ENCODE peak calls at places on chromosomes 11 and 22, in four cellular contexts. One of them, this sample, is unnamed.

GRCh38 chr22:42330953-42331525 is 60.6 kb upstream of the TCF20 start:
- DNase-seq in GM12864: no peak
- DNase-seq in neural progenitor cell: peak
- DNase-seq in esophagus squamous epithelium: no peak
- DNase-seq in this sample: no peak

GRCh38 chr11:68051191-68052136 is 12.6 kb downstream of the TCIRG1 start:
- DNase-seq in GM12864: no peak
- DNase-seq in esophagus squamous epithelium: no peak
- DNase-seq in neural progenitor cell: no peak
- DNase-seq in this sample: no peak

GRCh38 chr11:48002565-48002964 is 22.2 kb downstream of the PTPRJ start:
- DNase-seq in GM12864: no peak
- DNase-seq in neural progenitor cell: no peak
- DNase-seq in esophagus squamous epithelium: no peak
- DNase-seq in this sample: no peak

GRCh38 chr11:86800076-86800955 is at the start of gene PRSS23:
- DNase-seq in esophagus squamous epithelium: no peak
- DNase-seq in GM12864: no peak
- DNase-seq in neural progenitor cell: peak
- DNase-seq in this sample: peak

GRCh38 chr11:129733384-129733783 is 82.3 kb upstream of the TMEM45B start:
- DNase-seq in GM12864: no peak
- DNase-seq in esophagus squamous epithelium: no peak
- DNase-seq in neural progenitor cell: no peak
- DNase-seq in this sample: no peak

GRCh38 chr22:37784829-37785495 is 22.8 kb upstream of the GCAT start:
- DNase-seq in GM12864: no peak
- DNase-seq in neural progenitor cell: no peak
- DNase-seq in esophagus squamous epithelium: no peak
- DNase-seq in this sample: peak

GRCh38 chr22:36134167-36134566 is 26.4 kb downstream of the APOL3 start:
- DNase-seq in esophagus squamous epithelium: no peak
- DNase-seq in GM12864: no peak
- DNase-seq in neural progenitor cell: no peak
- DNase-seq in this sample: no peak

GRCh38 chr11:126008956-126009355 is 53.7 kb downstream of the CDON start:
- DNase-seq in neural progenitor cell: no peak
- DNase-seq in esophagus squamous epithelium: no peak
- DNase-seq in GM12864: no peak
- DNase-seq in this sample: no peak

GRCh38 chr11:47510231-47510630 is 42.7 kb downstream of the CELF1 start:
- DNase-seq in neural progenitor cell: no peak
- DNase-seq in GM12864: no peak
- DNase-seq in esophagus squamous epithelium: no peak
- DNase-seq in this sample: no peak

GRCh38 chr11:35246725-35247124 is 107.8 kb downstream of the CD44 start:
- DNase-seq in GM12864: no peak
- DNase-seq in neural progenitor cell: no peak
- DNase-seq in esophagus squamous epithelium: no peak
- DNase-seq in this sample: no peak

GRCh38 chr11:71086687-71087258 is 165.6 kb downstream of the SHANK2 start:
- DNase-seq in neural progenitor cell: peak
- DNase-seq in esophagus squamous epithelium: no peak
- DNase-seq in GM12864: no peak
- DNase-seq in this sample: peak

GRCh38 chr22:36221799-36222751 is 17.3 kb downstream of the APOL2 start:
- DNase-seq in GM12864: no peak
- DNase-seq in neural progenitor cell: peak
- DNase-seq in esophagus squamous epithelium: no peak
- DNase-seq in this sample: peak

GRCh38 chr11:112637046-112637445 is 324.2 kb upstream of the NCAM1 start:
- DNase-seq in neural progenitor cell: no peak
- DNase-seq in esophagus squamous epithelium: no peak
- DNase-seq in GM12864: no peak
- DNase-seq in this sample: no peak
- H3K4me3 ChIP-seq in neural progenitor cell: no peak
- H3K4me3 ChIP-seq in esophagus squamous epithelium: no peak
- H3K4me3 ChIP-seq in GM12864: no peak
- H3K4me3 ChIP-seq in this sample: no peak

GRCh38 chr11:40100204-40100603 is 1359.2 kb downstream of the LRRC4C start:
- DNase-seq in GM12864: no peak
- DNase-seq in neural progenitor cell: no peak
- DNase-seq in esophagus squamous epithelium: no peak
- DNase-seq in this sample: no peak
- H3K4me3 ChIP-seq in GM12864: no peak
- H3K4me3 ChIP-seq in neural progenitor cell: no peak
- H3K4me3 ChIP-seq in esophagus squamous epithelium: no peak
- H3K4me3 ChIP-seq in this sample: no peak

DNA sequence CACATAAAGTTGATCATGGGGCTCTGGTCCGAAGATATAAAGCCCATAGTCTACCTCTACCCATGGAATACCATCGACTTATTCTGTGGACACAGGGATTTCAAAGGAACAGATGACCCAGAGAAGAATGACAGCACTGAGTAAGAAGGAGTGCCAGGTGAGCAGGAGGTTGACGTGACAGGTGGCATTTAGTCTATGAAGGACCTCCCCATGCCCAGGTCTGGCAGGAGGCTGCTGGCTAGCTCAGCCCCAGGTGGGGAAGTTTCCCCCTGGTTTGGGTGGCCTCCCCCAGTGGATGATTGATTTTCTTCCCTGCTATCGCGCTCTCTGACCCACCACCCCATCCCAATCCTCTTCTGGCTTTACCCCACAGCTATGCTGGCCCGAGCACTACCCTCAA is 39.1 kb downstream of the KCNC1 start:
- DNase-seq in GM12864: no peak
- DNase-seq in esophagus squamous epithelium: no peak
- DNase-seq in neural progenitor cell: no peak
- DNase-seq in this sample: no peak
- H3K4me3 ChIP-seq in GM12864: no peak
- H3K4me3 ChIP-seq in esophagus squamous epithelium: no peak
- H3K4me3 ChIP-seq in neural progenitor cell: no peak
- H3K4me3 ChIP-seq in this sample: no peak

DNA sequence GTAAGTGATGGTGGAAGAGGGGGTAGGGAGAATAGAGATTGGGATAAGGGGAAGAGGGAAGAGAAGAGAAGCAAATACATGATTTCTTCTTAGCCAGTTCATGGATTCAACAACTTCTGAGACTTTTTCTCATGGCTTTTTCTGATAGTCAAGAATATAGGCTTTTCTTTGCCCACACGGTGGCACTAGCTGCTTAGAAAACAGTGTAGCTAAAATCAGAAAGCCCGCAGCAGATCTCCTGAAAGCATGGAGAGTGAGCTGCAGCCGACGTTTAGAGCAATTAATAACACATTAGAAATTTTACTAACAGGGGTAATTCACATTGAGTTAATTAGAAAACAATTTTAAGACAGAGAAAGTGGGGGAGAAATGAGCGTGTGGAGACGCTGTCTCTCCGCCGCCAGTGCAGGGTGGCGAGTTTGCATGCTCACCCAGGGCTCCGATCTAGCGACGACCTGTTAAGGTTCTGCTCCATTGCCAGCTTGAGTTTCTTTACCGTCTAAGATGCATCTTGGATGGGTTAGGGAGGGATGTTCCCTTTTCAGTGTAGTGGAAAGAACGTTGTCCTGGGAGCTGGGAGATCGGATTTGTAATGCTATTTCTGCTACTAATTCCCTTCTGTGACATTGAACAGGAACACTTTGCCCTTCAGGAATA is 3.3 kb upstream of the RAG1 start:
- DNase-seq in neural progenitor cell: peak
- DNase-seq in esophagus squamous epithelium: no peak
- DNase-seq in GM12864: no peak
- DNase-seq in this sample: peak
- H3K4me3 ChIP-seq in neural progenitor cell: peak
- H3K4me3 ChIP-seq in esophagus squamous epithelium: peak
- H3K4me3 ChIP-seq in GM12864: no peak
- H3K4me3 ChIP-seq in this sample: peak

DNA sequence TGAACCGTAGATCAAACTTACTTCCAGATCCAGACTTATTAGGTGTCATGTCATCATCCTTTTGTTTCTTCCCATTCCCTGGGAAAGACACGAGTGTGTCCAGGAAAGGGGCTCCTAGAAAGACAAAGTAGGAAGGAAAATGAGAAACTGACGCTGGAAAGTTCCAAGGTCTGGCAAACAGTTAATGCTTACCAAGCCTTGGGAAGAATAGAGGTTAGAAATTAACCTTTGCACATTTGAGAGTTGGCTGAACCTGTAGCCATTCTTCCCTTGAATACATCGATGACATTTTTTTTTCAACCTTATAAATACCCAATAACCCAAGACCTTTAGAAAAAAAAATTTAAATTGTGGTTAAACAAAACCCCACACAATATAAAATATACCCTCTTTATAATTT is 77.3 kb downstream of the TRAF6 start:
- DNase-seq in neural progenitor cell: no peak
- DNase-seq in esophagus squamous epithelium: no peak
- DNase-seq in GM12864: no peak
- DNase-seq in this sample: no peak
- H3K4me3 ChIP-seq in neural progenitor cell: no peak
- H3K4me3 ChIP-seq in esophagus squamous epithelium: no peak
- H3K4me3 ChIP-seq in GM12864: no peak
- H3K4me3 ChIP-seq in this sample: no peak